ENCODE peak calls at places on chromosomes 7 and 10, in eight cellular contexts. One of them, this sample, is unnamed.

GRCh38 chr7:118052330-118052729 is 131.6 kb upstream of the LSM8 start:
- DNase-seq in stimulated activated naive CD8-positive, alpha-beta T cell treated with anti-CD3 and anti-CD28 coated beads, Interleukin-15, amount 100 ng/mL, for 72 hours: no peak
- DNase-seq in C1 segment of cervical spinal cord: no peak
- DNase-seq in HTR-8/SVneo: no peak
- DNase-seq in esophagus squamous epithelium: no peak
- DNase-seq in CD8-positive, alpha-beta T cell: no peak
- DNase-seq in adipocyte: no peak
- DNase-seq in NCI-H1417: no peak
- DNase-seq in this sample: peak; percentile 23

GRCh38 chr7:38428040-38428439 is 154.6 kb upstream of the TARP start:
- DNase-seq in adipocyte: no peak
- DNase-seq in NCI-H1417: no peak
- DNase-seq in C1 segment of cervical spinal cord: no peak
- DNase-seq in stimulated activated naive CD8-positive, alpha-beta T cell treated with anti-CD3 and anti-CD28 coated beads, Interleukin-15, amount 100 ng/mL, for 72 hours: no peak
- DNase-seq in HTR-8/SVneo: no peak
- DNase-seq in CD8-positive, alpha-beta T cell: no peak
- DNase-seq in esophagus squamous epithelium: no peak
- DNase-seq in this sample: no peak

GRCh38 chr7:19772323-19772722 is 1.1 kb downstream of the TMEM196 start:
- DNase-seq in C1 segment of cervical spinal cord: no peak
- DNase-seq in CD8-positive, alpha-beta T cell: no peak
- DNase-seq in adipocyte: no peak
- DNase-seq in esophagus squamous epithelium: no peak
- DNase-seq in stimulated activated naive CD8-positive, alpha-beta T cell treated with anti-CD3 and anti-CD28 coated beads, Interleukin-15, amount 100 ng/mL, for 72 hours: no peak
- DNase-seq in NCI-H1417: no peak
- DNase-seq in HTR-8/SVneo: no peak
- DNase-seq in this sample: no peak

GRCh38 chr10:97538839-97539238 is 33.7 kb upstream of the ANKRD2 start:
- DNase-seq in stimulated activated naive CD8-positive, alpha-beta T cell treated with anti-CD3 and anti-CD28 coated beads, Interleukin-15, amount 100 ng/mL, for 72 hours: no peak
- DNase-seq in CD8-positive, alpha-beta T cell: no peak
- DNase-seq in HTR-8/SVneo: no peak
- DNase-seq in adipocyte: no peak
- DNase-seq in NCI-H1417: no peak
- DNase-seq in C1 segment of cervical spinal cord: no peak
- DNase-seq in esophagus squamous epithelium: no peak
- DNase-seq in this sample: no peak

GRCh38 chr7:158101821-158102450 is 485.7 kb downstream of the PTPRN2 start:
- DNase-seq in HTR-8/SVneo: no peak
- DNase-seq in stimulated activated naive CD8-positive, alpha-beta T cell treated with anti-CD3 and anti-CD28 coated beads, Interleukin-15, amount 100 ng/mL, for 72 hours: no peak
- DNase-seq in CD8-positive, alpha-beta T cell: no peak
- DNase-seq in C1 segment of cervical spinal cord: no peak
- DNase-seq in esophagus squamous epithelium: no peak
- DNase-seq in adipocyte: no peak
- DNase-seq in NCI-H1417: no peak
- DNase-seq in this sample: no peak

GRCh38 chr7:100673942-100674431 is 447 bp downstream of the GNB2 start:
- DNase-seq in adipocyte: peak; percentile 59
- DNase-seq in NCI-H1417: peak; percentile 24
- DNase-seq in esophagus squamous epithelium: no peak
- DNase-seq in HTR-8/SVneo: no peak
- DNase-seq in stimulated activated naive CD8-positive, alpha-beta T cell treated with anti-CD3 and anti-CD28 coated beads, Interleukin-15, amount 100 ng/mL, for 72 hours: no peak
- DNase-seq in CD8-positive, alpha-beta T cell: peak; percentile 42
- DNase-seq in C1 segment of cervical spinal cord: peak; percentile 79
- DNase-seq in this sample: no peak

GRCh38 chr7:121798896-121799295 is 74.1 kb upstream of the PTPRZ1 start:
- DNase-seq in esophagus squamous epithelium: no peak
- DNase-seq in NCI-H1417: no peak
- DNase-seq in stimulated activated naive CD8-positive, alpha-beta T cell treated with anti-CD3 and anti-CD28 coated beads, Interleukin-15, amount 100 ng/mL, for 72 hours: no peak
- DNase-seq in adipocyte: no peak
- DNase-seq in HTR-8/SVneo: no peak
- DNase-seq in CD8-positive, alpha-beta T cell: no peak
- DNase-seq in C1 segment of cervical spinal cord: no peak
- DNase-seq in this sample: peak; percentile 28

GRCh38 chr10:112844681-112845080 is 105.4 kb upstream of the TCF7L2 start:
- DNase-seq in NCI-H1417: no peak
- DNase-seq in esophagus squamous epithelium: no peak
- DNase-seq in HTR-8/SVneo: no peak
- DNase-seq in C1 segment of cervical spinal cord: no peak
- DNase-seq in CD8-positive, alpha-beta T cell: no peak
- DNase-seq in adipocyte: peak; percentile 4
- DNase-seq in stimulated activated naive CD8-positive, alpha-beta T cell treated with anti-CD3 and anti-CD28 coated beads, Interleukin-15, amount 100 ng/mL, for 72 hours: no peak
- DNase-seq in this sample: no peak

GRCh38 chr7:86949052-86949778 is 110.2 kb downstream of the ELAPOR2 start:
- DNase-seq in C1 segment of cervical spinal cord: no peak
- DNase-seq in esophagus squamous epithelium: no peak
- DNase-seq in CD8-positive, alpha-beta T cell: no peak
- DNase-seq in HTR-8/SVneo: no peak
- DNase-seq in NCI-H1417: no peak
- DNase-seq in adipocyte: no peak
- DNase-seq in stimulated activated naive CD8-positive, alpha-beta T cell treated with anti-CD3 and anti-CD28 coated beads, Interleukin-15, amount 100 ng/mL, for 72 hours: no peak
- DNase-seq in this sample: no peak